ENCODE peak calls at places on chromosome 1, in six cellular contexts. F is NCI-H82; O is activated CD8-positive, alpha-beta memory T cell treated with anti-CD3 and anti-CD28 coated beads for 24 hours; L is progenitor cell of endocrine pancreas; X is DMS153; E is activated CD8-positive, alpha-beta T cell treated with anti-CD3 and anti-CD28 coated beads for 36 hours. W is an unnamed sample.

GRCh38 chr1:61388586-61388985 is 306.2 kb downstream of the NFIA start:
- DNase-seq in E (no peak), O (no peak), L (no peak), F (no peak), X (no peak), W (no peak)

GRCh38 chr1:223756002-223756775 is 43.9 kb downstream of the CAPN2 start:
- DNase-seq in X (no peak), F (no peak), E (no peak), O (no peak), L (no peak), W (no peak)

GRCh38 chr1:164728719-164729118 is 169.7 kb downstream of the PBX1 start:
- DNase-seq in L (no peak), O (no peak), E (no peak), F (no peak), X (no peak), W (no peak)

GRCh38 chr1:149934326-149934725 is 2.4 kb downstream of the MTMR11 start:
- DNase-seq in F (no peak), O (no peak), L (no peak), X (no peak), E (no peak), W (no peak)

GRCh38 chr1:15578921-15579682 is 5.7 kb downstream of the AGMAT start:
- DNase-seq in X (no peak), F (no peak), E (peak; percentile 67), L (no peak), O (peak; percentile 66), W (no peak)

GRCh38 chr1:14763977-14764376 is 165.5 kb downstream of the KAZN start:
- DNase-seq in X (no peak), E (no peak), F (no peak), L (no peak), O (no peak), W (no peak)

GRCh38 chr1:32014937-32015363 is 1.3 kb downstream of the KHDRBS1 start:
- DNase-seq in E (peak; percentile 16), F (no peak), X (no peak), L (no peak), O (no peak), W (no peak)

GRCh38 chr1:178417858-178418257 is 78.9 kb downstream of the CLEC20A start:
- DNase-seq in O (no peak), E (no peak), F (no peak), L (no peak), X (no peak), W (no peak)

GRCh38 chr1:153531638-153532037 is 4.2 kb downstream of the S100A6 start:
- DNase-seq in O (no peak), E (no peak), X (no peak), L (no peak), F (no peak), W (no peak)

GRCh38 chr1:182281541-182281940 is 110.0 kb downstream of the GLUL start:
- DNase-seq in O (no peak), X (no peak), E (no peak), L (no peak), F (peak; percentile 20), W (no peak)

GRCh38 chr1:217528271-217528670 is 102.6 kb downstream of the GPATCH2 start:
- DNase-seq in E (no peak), L (no peak), X (no peak), O (no peak), F (no peak), W (no peak)

GRCh38 chr1:39277876-39278275 is 73.4 kb downstream of the MACF1 start:
- DNase-seq in X (no peak), F (peak; percentile 68), E (no peak), O (no peak), L (no peak), W (no peak)

GRCh38 chr1:178784131-178784536 is 59.1 kb downstream of the RALGPS2 start:
- DNase-seq in F (no peak), O (no peak), L (no peak), E (no peak), X (no peak), W (no peak)

GRCh38 chr1:153658400-153659174 is at the start of gene SNAPIN:
- DNase-seq in F (peak; percentile 95), X (peak; percentile 88), E (peak; percentile 96), L (peak; percentile 75), O (peak; percentile 97), W (peak; percentile 94)

GRCh38 chr1:172969611-172970010 is 81.1 kb downstream of the TNFSF18 start:
- DNase-seq in E (no peak), L (no peak), X (no peak), F (no peak), O (no peak), W (no peak)

GRCh38 chr1:215523128-215523861 is 43.8 kb upstream of the KCTD3 start:
- DNase-seq in X (no peak), E (no peak), O (no peak), L (no peak), F (peak; percentile 41), W (no peak)

GRCh38 chr1:212699104-212699838 is 369 bp downstream of the BATF3 start:
- DNase-seq in F (peak; percentile 91), L (peak; percentile 42), E (peak; percentile 75), X (peak; percentile 54), O (peak; percentile 89), W (peak; percentile 56)

GRCh38 chr1:20153000-20153418 is 13.9 kb downstream of the PLA2G2F start:
- DNase-seq in O (no peak), L (no peak), F (no peak), X (peak; percentile 64), E (no peak), W (no peak)

W was measured in activated B cell treated with CpG ODN at 0.5 μM for 24 hours.